ENCODE peak calls at places on chromosomes 6 and 20, in eight cellular contexts. One of them, this sample, is unnamed. For H3K9me3, the result is how much of the 10 kb centered on the place peaks cover.

GRCh38 chr6:39102024-39102820 is 12.8 kb downstream of the SAYSD1 start:
- DNase-seq in heart right ventricle: peak
- DNase-seq in GM23248: peak
- DNase-seq in cardiac muscle cell: peak
- DNase-seq in iPS DF 6.9: peak
- DNase-seq in lung: no peak
- DNase-seq in HCT116: no peak
- DNase-seq in tibial nerve: no peak
- DNase-seq in this sample: no peak

GRCh38 chr6:153511896-153512496 is 380.9 kb upstream of the RGS17 start:
- DNase-seq in heart right ventricle: no peak
- DNase-seq in GM23248: peak
- DNase-seq in cardiac muscle cell: peak
- DNase-seq in iPS DF 6.9: peak
- DNase-seq in lung: no peak
- DNase-seq in HCT116: peak
- DNase-seq in tibial nerve: peak
- DNase-seq in this sample: no peak

GRCh38 chr20:5364136-5364821 is 47.5 kb upstream of the PROKR2 start:
- DNase-seq in heart right ventricle: no peak
- DNase-seq in GM23248: no peak
- DNase-seq in cardiac muscle cell: no peak
- DNase-seq in iPS DF 6.9: no peak
- DNase-seq in lung: no peak
- DNase-seq in HCT116: no peak
- DNase-seq in tibial nerve: no peak
- DNase-seq in this sample: no peak

GRCh38 chr6:31706599-31706998 is at the start of gene LY6G6F:
- DNase-seq in heart right ventricle: no peak
- DNase-seq in GM23248: no peak
- DNase-seq in cardiac muscle cell: peak
- DNase-seq in iPS DF 6.9: no peak
- DNase-seq in lung: no peak
- DNase-seq in HCT116: no peak
- DNase-seq in tibial nerve: no peak
- DNase-seq in this sample: no peak

GRCh38 chr6:157906537-157907061 is 75.1 kb upstream of the SYNJ2 start:
- DNase-seq in heart right ventricle: no peak
- DNase-seq in GM23248: no peak
- DNase-seq in cardiac muscle cell: no peak
- DNase-seq in iPS DF 6.9: no peak
- DNase-seq in lung: no peak
- DNase-seq in HCT116: no peak
- DNase-seq in tibial nerve: no peak
- DNase-seq in this sample: no peak

GRCh38 chr6:947235-947934 is 254.4 kb upstream of the EXOC2 start:
- DNase-seq in heart right ventricle: no peak
- DNase-seq in GM23248: no peak
- DNase-seq in cardiac muscle cell: no peak
- DNase-seq in iPS DF 6.9: no peak
- DNase-seq in lung: no peak
- DNase-seq in HCT116: no peak
- DNase-seq in tibial nerve: no peak
- DNase-seq in this sample: no peak

GRCh38 chr6:166559211-166559610 is 27.3 kb downstream of the RAMACL start:
- DNase-seq in heart right ventricle: no peak
- DNase-seq in GM23248: peak
- DNase-seq in cardiac muscle cell: peak
- DNase-seq in iPS DF 6.9: no peak
- DNase-seq in lung: no peak
- DNase-seq in HCT116: no peak
- DNase-seq in tibial nerve: no peak
- DNase-seq in this sample: no peak

GRCh38 chr20:59515013-59515905 is 89.1 kb upstream of the PHACTR3 start:
- DNase-seq in heart right ventricle: peak
- DNase-seq in GM23248: peak
- DNase-seq in cardiac muscle cell: peak
- DNase-seq in iPS DF 6.9: peak
- DNase-seq in lung: peak
- DNase-seq in HCT116: peak
- DNase-seq in tibial nerve: peak
- DNase-seq in this sample: no peak

GRCh38 chr20:58721951-58722371 is 29.4 kb downstream of the NPEPL1 start:
- DNase-seq in heart right ventricle: no peak
- DNase-seq in GM23248: no peak
- DNase-seq in cardiac muscle cell: no peak
- DNase-seq in iPS DF 6.9: no peak
- DNase-seq in lung: peak
- DNase-seq in HCT116: no peak
- DNase-seq in tibial nerve: peak
- DNase-seq in this sample: no peak

GRCh38 chr20:37053230-37053950 is 42.4 kb downstream of the RBL1 start:
- DNase-seq in heart right ventricle: no peak
- DNase-seq in GM23248: peak
- DNase-seq in cardiac muscle cell: peak
- DNase-seq in iPS DF 6.9: no peak
- DNase-seq in lung: no peak
- DNase-seq in HCT116: no peak
- DNase-seq in tibial nerve: no peak
- DNase-seq in this sample: no peak

GRCh38 chr6:89640804-89641203 is 2.3 kb upstream of the LYRM2 start:
- DNase-seq in heart right ventricle: no peak
- DNase-seq in GM23248: peak
- DNase-seq in cardiac muscle cell: no peak
- DNase-seq in iPS DF 6.9: no peak
- DNase-seq in lung: no peak
- DNase-seq in HCT116: no peak
- DNase-seq in tibial nerve: no peak
- DNase-seq in this sample: no peak

GRCh38 chr6:134240664-134241431 is 77.1 kb downstream of the SGK1 start:
- DNase-seq in heart right ventricle: peak
- DNase-seq in GM23248: no peak
- DNase-seq in cardiac muscle cell: no peak
- DNase-seq in iPS DF 6.9: no peak
- DNase-seq in lung: peak
- DNase-seq in HCT116: no peak
- DNase-seq in tibial nerve: peak
- DNase-seq in this sample: peak

GRCh38 chr6:41698350-41698781 is 37.0 kb downstream of the TFEB start:
- DNase-seq in heart right ventricle: no peak
- DNase-seq in GM23248: peak
- DNase-seq in cardiac muscle cell: peak
- DNase-seq in iPS DF 6.9: no peak
- DNase-seq in lung: no peak
- DNase-seq in HCT116: no peak
- DNase-seq in tibial nerve: no peak
- DNase-seq in this sample: no peak

GRCh38 chr6:168345266-168345665 is 25.7 kb upstream of the DACT2 start:
- DNase-seq in heart right ventricle: no peak
- DNase-seq in GM23248: no peak
- DNase-seq in cardiac muscle cell: no peak
- DNase-seq in iPS DF 6.9: no peak
- DNase-seq in lung: no peak
- DNase-seq in HCT116: no peak
- DNase-seq in tibial nerve: no peak
- DNase-seq in this sample: no peak

GRCh38 chr20:43529457-43530153 is 22.1 kb downstream of the L3MBTL1 start:
- DNase-seq in heart right ventricle: no peak
- DNase-seq in GM23248: no peak
- DNase-seq in cardiac muscle cell: no peak
- DNase-seq in iPS DF 6.9: no peak
- DNase-seq in lung: no peak
- DNase-seq in HCT116: no peak
- DNase-seq in tibial nerve: no peak
- DNase-seq in this sample: no peak

GRCh38 chr6:145310116-145310515 is 425.2 kb downstream of the EPM2A start:
- DNase-seq in heart right ventricle: no peak
- DNase-seq in GM23248: peak
- DNase-seq in cardiac muscle cell: peak
- DNase-seq in iPS DF 6.9: no peak
- DNase-seq in lung: no peak
- DNase-seq in HCT116: no peak
- DNase-seq in tibial nerve: no peak
- DNase-seq in this sample: no peak

GRCh38 chr20:37907677-37908397 is 4.9 kb downstream of the VSTM2L start:
- DNase-seq in heart right ventricle: no peak
- DNase-seq in GM23248: peak
- DNase-seq in cardiac muscle cell: peak
- DNase-seq in iPS DF 6.9: no peak
- DNase-seq in lung: no peak
- DNase-seq in HCT116: no peak
- DNase-seq in tibial nerve: no peak
- DNase-seq in this sample: no peak

GRCh38 chr6:154352898-154353585 is 3.6 kb downstream of the IPCEF1 start:
- DNase-seq in heart right ventricle: no peak
- DNase-seq in GM23248: no peak
- DNase-seq in cardiac muscle cell: no peak
- DNase-seq in iPS DF 6.9: no peak
- DNase-seq in lung: no peak
- DNase-seq in HCT116: no peak
- DNase-seq in tibial nerve: no peak
- DNase-seq in this sample: no peak

GRCh38 chr6:5517781-5518180 is 256.5 kb downstream of the FARS2 start:
- DNase-seq in heart right ventricle: no peak
- DNase-seq in GM23248: no peak
- DNase-seq in cardiac muscle cell: no peak
- DNase-seq in iPS DF 6.9: no peak
- DNase-seq in lung: no peak
- DNase-seq in HCT116: no peak
- DNase-seq in tibial nerve: no peak
- DNase-seq in this sample: no peak

GRCh38 chr20:33897313-33897912 is 86.3 kb downstream of the CHMP4B start:
- DNase-seq in heart right ventricle: no peak
- DNase-seq in GM23248: no peak
- DNase-seq in cardiac muscle cell: peak
- DNase-seq in iPS DF 6.9: no peak
- DNase-seq in lung: no peak
- DNase-seq in HCT116: peak
- DNase-seq in tibial nerve: no peak
- DNase-seq in this sample: no peak

GRCh38 chr6:106811088-106811686 is 163.3 kb downstream of the CD24 start:
- DNase-seq in heart right ventricle: no peak
- DNase-seq in GM23248: no peak
- DNase-seq in cardiac muscle cell: no peak
- DNase-seq in iPS DF 6.9: no peak
- DNase-seq in lung: no peak
- DNase-seq in HCT116: no peak
- DNase-seq in tibial nerve: no peak
- DNase-seq in this sample: no peak

GRCh38 chr6:106805017-106805335 is 169.6 kb downstream of the CD24 start:
- DNase-seq in heart right ventricle: no peak
- DNase-seq in GM23248: no peak
- DNase-seq in cardiac muscle cell: no peak
- DNase-seq in iPS DF 6.9: no peak
- DNase-seq in lung: no peak
- DNase-seq in HCT116: no peak
- DNase-seq in tibial nerve: no peak
- DNase-seq in this sample: no peak

GRCh38 chr6:106805771-106806170 is 168.8 kb downstream of the CD24 start:
- DNase-seq in heart right ventricle: no peak
- DNase-seq in GM23248: no peak
- DNase-seq in cardiac muscle cell: no peak
- DNase-seq in iPS DF 6.9: no peak
- DNase-seq in lung: no peak
- DNase-seq in HCT116: no peak
- DNase-seq in tibial nerve: no peak
- DNase-seq in this sample: no peak

GRCh38 chr6:106808758-106809157 is 165.8 kb downstream of the CD24 start:
- DNase-seq in heart right ventricle: no peak
- DNase-seq in GM23248: no peak
- DNase-seq in cardiac muscle cell: no peak
- DNase-seq in iPS DF 6.9: no peak
- DNase-seq in lung: no peak
- DNase-seq in HCT116: no peak
- DNase-seq in tibial nerve: no peak
- DNase-seq in this sample: no peak

GRCh38 chr6:106807946-106808611 is 166.4 kb downstream of the CD24 start:
- DNase-seq in heart right ventricle: no peak
- DNase-seq in GM23248: peak
- DNase-seq in cardiac muscle cell: no peak
- DNase-seq in iPS DF 6.9: no peak
- DNase-seq in lung: no peak
- DNase-seq in HCT116: no peak
- DNase-seq in tibial nerve: no peak
- DNase-seq in this sample: no peak
- H3K9me3 ChIP-seq in heart right ventricle: half or more
- H3K9me3 ChIP-seq in GM23248: under half
- H3K9me3 ChIP-seq in cardiac muscle cell: under half
- H3K9me3 ChIP-seq in iPS DF 6.9: under half
- H3K9me3 ChIP-seq in lung: under half
- H3K9me3 ChIP-seq in HCT116: under half
- H3K9me3 ChIP-seq in tibial nerve: under half
- H3K9me3 ChIP-seq in this sample: under half

GRCh38 chr20:15938847-15939246 is 634.4 kb downstream of the KIF16B start:
- DNase-seq in heart right ventricle: no peak
- DNase-seq in GM23248: no peak
- DNase-seq in cardiac muscle cell: no peak
- DNase-seq in iPS DF 6.9: no peak
- DNase-seq in lung: no peak
- DNase-seq in HCT116: no peak
- DNase-seq in tibial nerve: no peak
- DNase-seq in this sample: no peak
- H3K9me3 ChIP-seq in heart right ventricle: under half
- H3K9me3 ChIP-seq in GM23248: under half
- H3K9me3 ChIP-seq in cardiac muscle cell: under half
- H3K9me3 ChIP-seq in iPS DF 6.9: under half
- H3K9me3 ChIP-seq in lung: under half
- H3K9me3 ChIP-seq in HCT116: under half
- H3K9me3 ChIP-seq in tibial nerve: under half
- H3K9me3 ChIP-seq in this sample: under half

GRCh38 chr20:56274156-56274555 is 25.6 kb downstream of the MC3R start:
- DNase-seq in heart right ventricle: no peak
- DNase-seq in GM23248: no peak
- DNase-seq in cardiac muscle cell: no peak
- DNase-seq in iPS DF 6.9: no peak
- DNase-seq in lung: no peak
- DNase-seq in HCT116: no peak
- DNase-seq in tibial nerve: no peak
- DNase-seq in this sample: no peak

GRCh38 chr20:56268536-56268935 is 20.0 kb downstream of the MC3R start:
- DNase-seq in heart right ventricle: no peak
- DNase-seq in GM23248: no peak
- DNase-seq in cardiac muscle cell: no peak
- DNase-seq in iPS DF 6.9: no peak
- DNase-seq in lung: no peak
- DNase-seq in HCT116: no peak
- DNase-seq in tibial nerve: no peak
- DNase-seq in this sample: no peak

GRCh38 chr20:56273491-56273890 is 25.0 kb downstream of the MC3R start:
- DNase-seq in heart right ventricle: no peak
- DNase-seq in GM23248: no peak
- DNase-seq in cardiac muscle cell: no peak
- DNase-seq in iPS DF 6.9: no peak
- DNase-seq in lung: no peak
- DNase-seq in HCT116: no peak
- DNase-seq in tibial nerve: no peak
- DNase-seq in this sample: no peak

GRCh38 chr20:56271974-56272373 is 23.4 kb downstream of the MC3R start:
- DNase-seq in heart right ventricle: no peak
- DNase-seq in GM23248: no peak
- DNase-seq in cardiac muscle cell: no peak
- DNase-seq in iPS DF 6.9: no peak
- DNase-seq in lung: no peak
- DNase-seq in HCT116: no peak
- DNase-seq in tibial nerve: no peak
- DNase-seq in this sample: no peak
- H3K9me3 ChIP-seq in heart right ventricle: under half
- H3K9me3 ChIP-seq in GM23248: under half
- H3K9me3 ChIP-seq in cardiac muscle cell: under half
- H3K9me3 ChIP-seq in iPS DF 6.9: under half
- H3K9me3 ChIP-seq in lung: under half
- H3K9me3 ChIP-seq in HCT116: under half
- H3K9me3 ChIP-seq in tibial nerve: under half
- H3K9me3 ChIP-seq in this sample: under half

GRCh38 chr20:24863356-24863755 is 85.7 kb upstream of the CST7 start:
- DNase-seq in heart right ventricle: no peak
- DNase-seq in GM23248: peak
- DNase-seq in cardiac muscle cell: peak
- DNase-seq in iPS DF 6.9: no peak
- DNase-seq in lung: no peak
- DNase-seq in HCT116: no peak
- DNase-seq in tibial nerve: no peak
- DNase-seq in this sample: no peak
- H3K9me3 ChIP-seq in heart right ventricle: under half
- H3K9me3 ChIP-seq in GM23248: under half
- H3K9me3 ChIP-seq in cardiac muscle cell: under half
- H3K9me3 ChIP-seq in iPS DF 6.9: under half
- H3K9me3 ChIP-seq in lung: under half
- H3K9me3 ChIP-seq in HCT116: under half
- H3K9me3 ChIP-seq in tibial nerve: under half
- H3K9me3 ChIP-seq in this sample: under half

This sample was measured in T-helper 17 cell.